ENCODE peak calls at places on chromosome 18, in four cellular contexts. R is neural progenitor cell, I is OCI-LY7, F is esophagus squamous epithelium. Z is an unnamed sample.

GRCh38 chr18:59917422-59917821 is 17.6 kb downstream of the PMAIP1 start:
- DNase-seq in R (no peak), F (no peak), I (no peak), Z (no peak)

GRCh38 chr18:13915391-13915790 is at the start of gene MC2R:
- DNase-seq in I (no peak), F (no peak), R (no peak), Z (no peak)

GRCh38 chr18:24801011-24801410 is 340.6 kb downstream of the HRH4 start:
- DNase-seq in R (no peak), F (no peak), I (no peak), Z (no peak)

GRCh38 chr18:551404-552061 is 28.6 kb upstream of the CETN1 start:
- DNase-seq in F (no peak), I (no peak), R (no peak), Z (no peak)

GRCh38 chr18:79606621-79607331 is 72.8 kb upstream of the CTDP1 start:
- DNase-seq in F (no peak), R (no peak), I (no peak), Z (no peak)

GRCh38 chr18:33034941-33035340 is 262.1 kb upstream of the KLHL14 start:
- DNase-seq in R (no peak), F (no peak), I (no peak), Z (no peak)

GRCh38 chr18:23596183-23596582 is 9.9 kb upstream of the NPC1 start:
- DNase-seq in R (no peak), F (no peak), I (peak; percentile 38), Z (no peak)

GRCh38 chr18:24878289-24878688 is 417.9 kb downstream of the HRH4 start:
- DNase-seq in F (no peak), I (peak; percentile 61), R (peak; percentile 53), Z (no peak)

GRCh38 chr18:73511751-73512525 is 635.7 kb downstream of the FBXO15 start:
- DNase-seq in I (no peak), R (no peak), F (no peak), Z (no peak)

GRCh38 chr18:36427369-36427768 is 129.9 kb downstream of the FHOD3 start:
- DNase-seq in I (no peak), R (no peak), F (no peak), Z (no peak)

GRCh38 chr18:72727038-72727690 is 140.6 kb downstream of the NETO1 start:
- DNase-seq in F (no peak), I (no peak), R (no peak), Z (no peak)

GRCh38 chr18:58110398-58110797 is 66.4 kb downstream of the NEDD4L start:
- DNase-seq in R (no peak), I (no peak), F (no peak), Z (no peak)

GRCh38 chr18:10497350-10497749 is 28.5 kb upstream of the NAPG start:
- DNase-seq in I (no peak), F (no peak), R (no peak), Z (no peak)

GRCh38 chr18:37429768-37430167 is 135.8 kb downstream of the CELF4 start:
- DNase-seq in I (peak; percentile 25), R (no peak), F (no peak), Z (no peak)

GRCh38 chr18:34023471-34023870 is 201.2 kb downstream of the NOL4 start:
- DNase-seq in R (peak; percentile 5), F (no peak), I (no peak), Z (no peak)

GRCh38 chr18:13726972-13727331 is 479 bp downstream of the RNMT start:
- DNase-seq in F (peak; percentile 31), I (peak; percentile 26), R (peak; percentile 79), Z (peak; percentile 58)

GRCh38 chr18:34942276-34942675 is 98.9 kb upstream of the MAPRE2 start:
- DNase-seq in R (no peak), F (no peak), I (no peak), Z (no peak)

GRCh38 chr18:80245781-80246655 is 1.3 kb downstream of the PARD6G start:
- DNase-seq in F (no peak), R (peak; percentile 79), I (no peak), Z (no peak)

GRCh38 chr18:8982416-8983183 is 119.9 kb upstream of the NDUFV2 start:
- DNase-seq in F (no peak), R (peak; percentile 69), I (peak; percentile 91), Z (no peak)

GRCh38 chr18:46378126-46378863 is 274.1 kb downstream of the HAUS1 start:
- DNase-seq in I (no peak), F (no peak), R (no peak), Z (no peak)

GRCh38 chr18:53606792-53607191 is 617.7 kb downstream of the MBD2 start:
- DNase-seq in F (no peak), R (no peak), I (no peak), Z (no peak)

GRCh38 chr18:8380006-8380405 is 229.2 kb upstream of the RAB12 start:
- DNase-seq in I (no peak), F (no peak), R (no peak), Z (no peak)

GRCh38 chr18:57801379-57802165 is 1.5 kb downstream of the ATP8B1 start:
- DNase-seq in I (no peak), R (peak; percentile 34), F (no peak), Z (no peak)

GRCh38 chr18:57077786-57078552 is 68.9 kb upstream of the BOD1L2 start:
- DNase-seq in I (peak; percentile 85), R (no peak), F (no peak), Z (no peak)

GRCh38 chr18:24964213-24964612 is 387.8 kb downstream of the ZNF521 start:
- DNase-seq in R (peak; percentile 43), F (no peak), I (peak; percentile 84), Z (no peak)

GRCh38 chr18:3466051-3466450 is 16.1 kb downstream of the TGIF1 start:
- DNase-seq in I (no peak), F (no peak), R (no peak), Z (no peak)

GRCh38 chr18:3498705-3499451 is 48.9 kb downstream of the TGIF1 start:
- DNase-seq in F (no peak), R (peak; percentile 88), I (peak; percentile 70), Z (no peak)

GRCh38 chr18:9364242-9364641 is 29.7 kb downstream of the TWSG1 start:
- DNase-seq in R (no peak), I (no peak), F (no peak), Z (no peak)

GRCh38 chr18:5534845-5535244 is 9.0 kb downstream of the EPB41L3 start:
- DNase-seq in F (no peak), I (no peak), R (no peak), Z (no peak)

GRCh38 chr18:4858378-4859127 is 338.5 kb downstream of the AKAIN1 start:
- DNase-seq in R (no peak), F (no peak), I (no peak), Z (no peak)

GRCh38 chr18:11512096-11513030 is 97.0 kb upstream of the SLC35G4 start:
- DNase-seq in F (no peak), I (peak; percentile 54), R (peak; percentile 9), Z (no peak)

GRCh38 chr18:78627546-78628315 is 351.9 kb upstream of the SALL3 start:
- DNase-seq in F (no peak), R (no peak), I (no peak), Z (no peak)

GRCh38 chr18:55097406-55098170 is 138.3 kb upstream of the CCDC68 start:
- DNase-seq in R (no peak), F (no peak), I (no peak), Z (no peak)

GRCh38 chr18:45731706-45732105 is 7.7 kb downstream of the SLC14A1 start:
- DNase-seq in I (no peak), F (no peak), R (no peak), Z (no peak)

GRCh38 chr18:5980721-5981120 is 85.4 kb upstream of the TMEM200C start:
- DNase-seq in I (no peak), F (no peak), R (no peak), Z (no peak)

GRCh38 chr18:13446581-13447470 is 228.3 kb downstream of the LDLRAD4 start:
- DNase-seq in F (no peak), I (no peak), R (peak; percentile 73), Z (no peak)

GRCh38 chr18:23133860-23134779 is 1.2 kb upstream of the CABLES1 start:
- DNase-seq in F (no peak), I (peak; percentile 95), R (peak; percentile 41), Z (no peak)

GRCh38 chr18:27004056-27004829 is 138.7 kb upstream of the AQP4 start:
- DNase-seq in R (peak; percentile 25), F (no peak), I (peak; percentile 37), Z (no peak)
- TF ChIP-seq CTCF in R (peak; percentile 41), F (no peak), I (peak; percentile 84), Z (peak; percentile 12)

GRCh38 chr18:77129150-77129551 is 3.4 kb downstream of the MBP start:
- DNase-seq in F (no peak), R (no peak), I (no peak), Z (no peak)
- H3K27ac ChIP-seq in F (peak overlapping the region; percentile 69), R (no peak overlapping the region), I (peak overlapping the region; percentile 44), Z (peak overlapping the region; percentile 57)

GRCh38 chr18:49487711-49488310 is 777 bp upstream of the C18orf32 start:
- DNase-seq in F (no peak), R (peak; percentile 4), I (no peak), Z (no peak)
- H3K4me1 ChIP-seq in F (peaks cover 5% of the 10 kb centered on the region), R (peaks cover 37% of the 10 kb centered on the region), I (peaks cover 43% of the 10 kb centered on the region), Z (no peaks in the 10 kb centered on the region)

DNA sequence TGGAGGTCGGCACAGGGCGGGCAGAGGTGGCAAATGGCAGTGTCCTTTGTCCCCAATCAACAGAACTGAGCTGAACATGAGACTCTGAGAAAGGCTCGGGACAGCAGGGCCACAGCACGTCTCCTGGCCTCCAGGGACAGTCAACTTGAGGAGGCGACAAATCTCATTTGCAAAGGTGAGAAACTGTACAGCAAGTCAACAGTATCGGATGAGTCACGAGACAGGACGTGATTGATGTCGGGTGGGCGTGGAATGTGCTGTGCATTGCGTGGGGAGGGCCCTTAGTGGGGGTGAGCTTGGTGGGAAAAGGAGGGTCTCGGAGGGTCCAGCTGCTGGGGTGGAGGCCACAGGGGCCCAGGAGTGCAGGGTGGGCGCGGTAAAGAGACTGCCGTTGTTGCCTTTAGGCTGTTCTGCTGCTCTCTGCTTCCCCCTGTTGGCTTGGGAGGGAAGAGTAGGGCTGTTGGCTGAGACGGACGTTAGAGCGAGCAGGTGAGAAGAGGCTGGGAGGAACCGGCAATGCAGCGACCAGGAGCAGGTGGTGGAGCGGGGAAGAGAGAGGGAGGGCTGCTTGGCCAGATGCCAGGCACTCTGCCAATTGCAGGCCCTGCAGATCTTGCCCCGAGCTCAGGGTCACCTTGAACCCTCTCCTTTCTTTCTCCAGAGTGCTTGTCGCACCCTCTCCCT is 164.3 kb downstream of the BCL2 start:
- DNase-seq in I (peak; percentile 79), F (peak; percentile 59), R (peak; percentile 72), Z (peak; percentile 76)
- TF ChIP-seq CTCF in I (peak; percentile 77), F (peak; percentile 69), R (peak; percentile 81), Z (peak; percentile 50)